ENCODE peak calls at places on chromosome 17, in ten cellular contexts. Q, T, H, S, W, B, Z, I, Y and V are unnamed samples.

GRCh38 chr17:43667506-43668438 is 6.0 kb upstream of the MEOX1 start:
- DNase-seq in Q (no peak), T (no peak), H (no peak), S (peak), W (no peak), B (no peak), Z (no peak), I (no peak), Y (no peak), V (peak)

GRCh38 chr17:17235212-17236174 is 1.5 kb downstream of the FLCN start:
- DNase-seq in Q (no peak), T (peak), H (no peak), S (peak), W (no peak), B (no peak), Z (peak), I (peak), Y (no peak), V (peak)

GRCh38 chr17:58183514-58183913 is 9.0 kb upstream of the EPX start:
- DNase-seq in Q (no peak), T (no peak), H (no peak), S (no peak), W (no peak), B (no peak), Z (no peak), I (no peak), Y (no peak), V (no peak)

GRCh38 chr17:43772877-43773648 is 5.7 kb downstream of the DUSP3 start:
- DNase-seq in Q (peak), T (peak), H (no peak), S (no peak), W (no peak), B (no peak), Z (no peak), I (no peak), Y (peak), V (peak)

GRCh38 chr17:10616502-10617119 is 40.5 kb downstream of the MYH3 start:
- DNase-seq in Q (peak), T (peak), H (peak), S (peak), W (peak), B (peak), Z (peak), I (peak), Y (peak), V (peak)

GRCh38 chr17:69501591-69502468 is 87.3 kb downstream of the MAP2K6 start:
- DNase-seq in Q (no peak), T (no peak), H (no peak), S (peak), W (peak), B (peak), Z (peak), I (no peak), Y (peak), V (peak)

GRCh38 chr17:40542562-40543411 is 22.5 kb downstream of the CCR7 start:
- DNase-seq in Q (peak), T (peak), H (peak), S (peak), W (peak), B (peak), Z (peak), I (peak), Y (peak), V (peak)

GRCh38 chr17:57868007-57868774 is 18.3 kb upstream of the MRPS23 start:
- DNase-seq in Q (peak), T (peak), H (no peak), S (peak), W (peak), B (peak), Z (peak), I (peak), Y (peak), V (peak)

GRCh38 chr17:560379-560935 is 154.2 kb downstream of the VPS53 start:
- DNase-seq in Q (no peak), T (no peak), H (no peak), S (peak), W (no peak), B (no peak), Z (no peak), I (no peak), Y (peak), V (peak)

GRCh38 chr17:50270430-50271172 is 3.7 kb upstream of the TMEM92 start:
- DNase-seq in Q (peak), T (no peak), H (no peak), S (no peak), W (peak), B (peak), Z (no peak), I (no peak), Y (peak), V (peak)

DNA sequence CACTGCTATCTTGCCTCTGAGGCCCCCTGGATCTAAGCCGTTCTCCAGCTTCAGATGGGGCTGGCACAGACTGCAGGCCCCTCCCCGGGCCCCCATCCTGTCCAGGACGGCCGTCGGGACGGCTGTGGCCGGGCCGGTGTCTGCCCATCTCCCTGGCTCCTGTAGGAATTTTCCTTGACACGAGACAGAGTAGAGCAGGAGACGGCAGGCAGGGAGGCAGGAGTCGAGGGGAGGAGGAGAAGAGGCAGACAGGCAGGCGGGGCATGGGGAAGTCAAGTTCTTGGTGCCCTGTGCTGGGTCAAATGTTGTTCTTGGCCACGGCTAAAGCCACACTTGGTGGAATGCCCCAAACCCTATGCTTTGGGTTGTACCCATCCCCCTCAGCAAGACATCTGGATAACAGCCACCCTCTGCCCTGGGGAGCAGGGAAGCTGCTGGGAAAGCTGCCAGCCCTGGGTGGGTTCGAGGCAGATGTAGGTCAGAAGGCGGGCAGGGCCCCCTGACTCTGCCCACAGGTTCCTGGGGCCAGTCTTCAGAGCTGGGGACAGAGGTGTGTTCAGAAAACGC is 4.0 kb downstream of the C1QTNF1 start:
- DNase-seq in Q (peak), T (peak), H (no peak), S (no peak), W (peak), B (no peak), Z (no peak), I (no peak), Y (peak), V (peak)
- H3K4me3 ChIP-seq in Q (no peak), T (peak), H (no peak), S (no peak), W (no peak), B (no peak), Z (peak), I (no peak), Y (no peak), V (peak)

GRCh38 chr17:33520404-33521032 is 227.4 kb upstream of the ASIC2 start:
- DNase-seq in Q (no peak), T (no peak), H (no peak), S (peak), W (peak), B (peak), Z (peak), I (no peak), Y (peak), V (peak)

GRCh38 chr17:33519692-33520091 is 226.6 kb upstream of the ASIC2 start:
- DNase-seq in Q (no peak), T (no peak), H (no peak), S (no peak), W (no peak), B (no peak), Z (no peak), I (no peak), Y (no peak), V (no peak)

GRCh38 chr17:33522623-33523022 is 229.5 kb upstream of the ASIC2 start:
- DNase-seq in Q (no peak), T (no peak), H (no peak), S (no peak), W (no peak), B (no peak), Z (no peak), I (no peak), Y (no peak), V (no peak)

GRCh38 chr17:33523577-33523981 is 230.5 kb upstream of the ASIC2 start:
- DNase-seq in Q (peak), T (no peak), H (no peak), S (no peak), W (no peak), B (peak), Z (no peak), I (no peak), Y (peak), V (peak)

GRCh38 chr17:33521784-33522183 is 228.7 kb upstream of the ASIC2 start:
- DNase-seq in Q (no peak), T (no peak), H (no peak), S (no peak), W (no peak), B (no peak), Z (no peak), I (no peak), Y (no peak), V (no peak)
- TF ChIP-seq CTCF in Q (no peak), T (no peak), H (no peak), S (peak), W (no peak), B (no peak), Z (peak), I (no peak), Y (peak), V (peak)

GRCh38 chr17:30992551-30992950 is 21.7 kb downstream of the RNF135 start:
- DNase-seq in Q (no peak), T (no peak), H (no peak), S (no peak), W (no peak), B (no peak), Z (no peak), I (no peak), Y (no peak), V (no peak)
- H3K4me3 ChIP-seq in Q (no peak), T (no peak), H (no peak), S (no peak), W (no peak), B (no peak), Z (no peak), I (no peak), Y (no peak), V (no peak)

DNA sequence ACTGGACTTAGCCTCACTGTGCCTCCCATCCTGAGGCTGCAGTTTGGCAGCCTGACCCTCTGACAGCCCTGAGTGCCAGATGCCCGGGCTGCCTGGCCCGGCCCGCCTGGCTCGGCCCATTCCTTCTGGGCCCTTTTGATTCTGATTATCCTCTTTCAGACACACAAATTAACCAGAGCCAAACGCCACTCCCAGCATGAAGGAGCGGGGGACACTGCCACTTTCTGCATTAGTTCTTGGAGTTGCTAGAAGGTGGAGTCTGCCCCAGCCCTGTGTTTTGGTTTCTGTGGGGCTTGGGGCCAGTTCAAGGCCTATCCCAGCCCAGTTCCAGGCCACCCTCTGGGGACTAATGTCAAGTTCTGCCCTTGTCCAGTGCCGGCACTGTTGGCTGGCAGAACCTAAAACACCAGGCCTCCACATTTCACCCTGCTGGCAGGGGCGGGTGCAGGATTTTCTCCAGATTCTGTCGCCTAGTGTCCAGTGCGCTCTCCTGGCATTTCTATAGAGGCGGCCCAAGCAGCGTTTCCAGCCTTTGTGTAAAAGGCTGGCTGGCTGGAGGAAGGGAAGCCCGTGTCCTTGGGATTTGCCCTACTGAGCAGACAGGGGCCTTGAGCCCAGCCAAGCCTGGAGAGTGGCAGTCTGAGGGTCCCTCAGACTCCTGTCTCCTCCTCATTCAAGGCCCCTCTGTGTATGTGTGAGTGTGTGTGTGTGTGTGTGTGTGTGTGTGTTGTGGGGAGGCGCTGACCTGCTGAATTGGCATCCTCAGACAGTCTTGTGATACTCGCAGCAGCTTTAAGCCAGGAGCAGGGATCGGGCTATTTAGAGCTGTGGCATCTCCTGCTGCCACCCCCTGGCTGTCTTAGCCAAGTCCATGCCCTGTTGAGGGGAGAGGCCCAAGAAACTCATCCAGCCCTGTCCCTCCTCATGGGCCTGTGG is 21.4 kb downstream of the PLCD3 start:
- DNase-seq in Q (no peak), T (peak), H (peak), S (no peak), W (peak), B (no peak), Z (peak), I (no peak), Y (no peak), V (no peak)
- TF ChIP-seq CTCF in Q (no peak), T (peak), H (no peak), S (no peak), W (no peak), B (no peak), Z (peak), I (no peak), Y (no peak), V (no peak)